ENCODE peak calls at places on chromosomes 3 and 15, in eight cellular contexts. E is effector CD4-positive, alpha-beta T cell; V is stimulated activated CD8-positive, alpha-beta memory T cell treated with anti-CD3 and anti-CD28 coated beads, Interleukin-7, amount 100 ng/mL, for 24 hours; O is PC-3; R is AG10803; U is heart left ventricle; G is lung microvascular endothelial cell; Z is activated T-helper 1 cell treated with anti-CD3 and anti-CD28 coated beads, Interleukin-12 subunit alpha, Interleukin-12 subunit beta, Interleukin-2, Interleukin-4 antibody, amounts not matched to agents 30 ng/mL and 10 ng/mL and 1 ng/mL, durations not matched to agents 14 hours and 24 hours and 36 hours. B is an unnamed sample.

GRCh38 chr15:60989696-60990095 is 239.4 kb downstream of the RORA start:
- DNase-seq in E (no peak), V (no peak), O (no peak), R (no peak), U (no peak), G (no peak), Z (no peak), B (no peak)

GRCh38 chr3:11452312-11452711 is 180.1 kb downstream of the ATG7 start:
- DNase-seq in E (no peak), V (no peak), O (no peak), R (no peak), U (no peak), G (no peak), Z (no peak), B (no peak)

GRCh38 chr3:148723591-148723990 is 25.9 kb downstream of the AGTR1 start:
- DNase-seq in E (no peak), V (no peak), O (peak), R (peak), U (no peak), G (peak), Z (no peak), B (no peak)

GRCh38 chr3:53229606-53230005 is 26.2 kb downstream of the TKT start:
- DNase-seq in E (no peak), V (no peak), O (no peak), R (no peak), U (no peak), G (no peak), Z (no peak), B (no peak)

GRCh38 chr3:5238545-5238944 is 51.0 kb downstream of the EDEM1 start:
- DNase-seq in E (no peak), V (no peak), O (no peak), R (no peak), U (no peak), G (no peak), Z (no peak), B (no peak)

GRCh38 chr3:193897791-193898190 is 238.2 kb upstream of the HES1 start:
- DNase-seq in E (no peak), V (no peak), O (no peak), R (no peak), U (no peak), G (no peak), Z (no peak), B (no peak)

GRCh38 chr3:20141841-20142240 is 44.2 kb downstream of the SGO1 start:
- DNase-seq in E (no peak), V (no peak), O (no peak), R (peak), U (peak), G (no peak), Z (no peak), B (peak)

GRCh38 chr3:63975705-63976104 is 47.6 kb downstream of the PSMD6 start:
- DNase-seq in E (no peak), V (no peak), O (no peak), R (peak), U (peak), G (peak), Z (no peak), B (peak)

GRCh38 chr3:56868706-56869105 is 67.0 kb upstream of the ARHGEF3 start:
- DNase-seq in E (no peak), V (no peak), O (no peak), R (no peak), U (no peak), G (no peak), Z (no peak), B (no peak)